ENCODE peak calls at places on chromosomes 13 and 19, in seven cellular contexts. A is HepG2, Q is GM12892, T is GM12878, U is SK-N-SH, Y is H1, I is K562. N is an unnamed sample.

GRCh38 chr19:2693492-2693891 is 9.0 kb downstream of the GNG7 start:
- DNase-seq in A (no peak), U (no peak), T (no peak), I (no peak), Q (no peak), Y (no peak), N (no peak)

GRCh38 chr19:13629687-13630357 is 123.5 kb upstream of the CACNA1A start:
- DNase-seq in A (no peak), T (no peak), I (no peak), Q (no peak), Y (no peak), U (no peak), N (no peak)

GRCh38 chr13:37442996-37443395 is 155.6 kb downstream of the POSTN start:
- DNase-seq in I (no peak), T (no peak), Q (no peak), U (no peak), A (no peak), Y (no peak), N (no peak)

GRCh38 chr13:99596180-99596579 is 94.9 kb downstream of the TM9SF2 start:
- DNase-seq in A (no peak), Q (no peak), I (no peak), U (no peak), Y (no peak), T (no peak), N (no peak)

GRCh38 chr13:70703755-70704154 is 595.5 kb upstream of the KLHL1 start:
- DNase-seq in Y (no peak), U (no peak), Q (no peak), A (no peak), I (no peak), T (no peak), N (no peak)

GRCh38 chr13:35471466-35472307 is 4.8 kb downstream of the MAB21L1 start:
- DNase-seq in Q (no peak), I (no peak), Y (no peak), T (no peak), U (no peak), A (no peak), N (no peak)

GRCh38 chr13:30933334-30933681 is 852 bp downstream of the TEX26 start:
- DNase-seq in I (no peak), A (no peak), T (no peak), U (no peak), Y (no peak), Q (no peak), N (no peak)

GRCh38 chr19:2164020-2164988 is 571 bp downstream of the DOT1L start:
- DNase-seq in I (no peak), U (no peak), Y (no peak), A (no peak), Q (no peak), T (no peak), N (no peak)

GRCh38 chr13:23428183-23428528 is 5.3 kb downstream of the SACS start:
- DNase-seq in Y (no peak), U (no peak), A (no peak), Q (no peak), I (peak), T (no peak), N (no peak)

DNA sequence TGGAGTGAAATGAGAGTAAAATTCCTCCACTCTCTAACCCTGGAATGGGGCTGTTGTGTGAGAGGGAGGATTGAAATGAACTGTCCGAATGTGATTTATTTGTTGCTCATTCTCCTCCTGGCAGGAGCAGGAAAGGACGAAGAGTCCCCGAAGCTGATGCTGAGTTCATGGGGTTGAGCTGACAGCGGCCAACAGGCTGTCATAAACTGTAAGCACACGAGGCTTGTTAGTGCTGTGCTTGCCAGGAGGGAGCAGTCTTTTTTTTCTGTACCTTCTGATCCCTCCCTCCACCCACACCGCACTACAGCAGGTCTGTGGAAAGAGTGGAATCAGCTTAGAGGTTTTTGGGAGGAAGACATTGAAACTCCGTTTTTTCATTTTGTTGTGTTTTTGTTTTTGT is 33.0 kb upstream of the ZNF331 start:
- DNase-seq in I (no peak), U (peak), T (no peak), Q (no peak), Y (no peak), A (peak), N (no peak)
- TF ChIP-seq POLR2AphosphoS5 in I (no peak), U (no peak), T (no peak), Q (no peak), Y (no peak), A (no peak), N (no peak)

GRCh38 chr13:27967736-27968315 is 1.3 kb downstream of the CDX2 start:
- DNase-seq in T (no peak), I (no peak), Q (no peak), U (peak), Y (no peak), A (no peak), N (no peak)
- TF ChIP-seq TAF1 in T (no peak), I (no peak), Q (no peak), U (no peak), Y (no peak), A (no peak), N (no peak)

GRCh38 chr13:112058519-112058873 is 8.5 kb upstream of the SOX1 start:
- DNase-seq in A (no peak), Q (no peak), U (no peak), T (no peak), I (no peak), Y (no peak), N (no peak)
- TF ChIP-seq POLR2AphosphoS5 in A (no peak), Q (no peak), U (no peak), T (no peak), I (no peak), Y (no peak), N (no peak)

GRCh38 chr19:35902870-35903475 is 644 bp downstream of the HCST start:
- DNase-seq in Q (no peak), T (no peak), U (no peak), Y (no peak), A (no peak), I (no peak), N (no peak)

GRCh38 chr19:35899547-35900214 is 659 bp downstream of the NFKBID start:
- DNase-seq in T (peak), I (peak), U (peak), Y (no peak), A (peak), Q (peak), N (peak)

GRCh38 chr19:35901055-35901644 is 810 bp upstream of the NFKBID start:
- DNase-seq in A (no peak), U (no peak), I (no peak), Y (no peak), Q (no peak), T (no peak), N (no peak)

GRCh38 chr19:35903550-35904179 is 1.3 kb downstream of the HCST start:
- DNase-seq in I (peak), U (peak), Q (peak), Y (peak), A (peak), T (peak), N (peak)

GRCh38 chr19:35901854-35902661 is at the start of gene HCST:
- DNase-seq in A (no peak), Y (no peak), U (no peak), T (no peak), I (no peak), Q (no peak), N (no peak)
- TF ChIP-seq TAF1 in A (no peak), Y (no peak), U (no peak), T (no peak), I (no peak), Q (no peak), N (peak)

GRCh38 chr19:53520547-53521372 is 17.2 kb upstream of the ZNF331 start:
- DNase-seq in A (peak), T (peak), Y (peak), I (peak), U (peak), Q (peak), N (peak)

GRCh38 chr19:53518716-53519115 is 19.2 kb upstream of the ZNF331 start:
- DNase-seq in Q (no peak), I (no peak), T (no peak), A (no peak), U (no peak), Y (no peak), N (no peak)

GRCh38 chr19:53518061-53518460 is 19.9 kb upstream of the ZNF331 start:
- DNase-seq in A (no peak), T (no peak), Q (no peak), U (no peak), Y (no peak), I (no peak), N (no peak)

GRCh38 chr19:53520163-53520546 is 17.8 kb upstream of the ZNF331 start:
- DNase-seq in Y (no peak), A (no peak), T (no peak), Q (no peak), U (no peak), I (no peak), N (no peak)

DNA sequence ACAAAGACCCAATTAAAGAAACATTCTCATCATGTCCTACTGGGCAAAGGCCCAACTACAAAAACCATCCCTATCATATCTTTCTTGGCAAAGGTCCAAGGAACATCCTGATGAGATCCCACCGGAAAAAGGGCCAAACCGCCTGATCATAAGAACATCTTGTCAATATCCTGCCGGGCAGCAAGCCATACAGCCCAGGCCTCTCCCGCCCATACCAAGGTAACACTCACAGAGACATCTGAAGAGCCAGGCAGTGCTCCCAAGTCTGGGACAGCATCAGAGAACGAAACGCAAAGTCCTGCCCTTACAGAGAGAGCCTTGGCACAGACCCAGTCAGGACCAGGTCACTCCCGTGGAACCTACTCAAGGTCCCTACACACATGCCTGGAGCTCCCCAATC is 18.5 kb upstream of the ZNF331 start:
- DNase-seq in A (no peak), I (no peak), Q (no peak), U (no peak), T (no peak), Y (no peak), N (no peak)
- TF ChIP-seq POLR2AphosphoS5 in A (no peak), I (no peak), Q (no peak), U (no peak), T (no peak), Y (no peak), N (no peak)

GRCh38 chr13:39602614-39603366 is at the start of gene LHFPL6:
- DNase-seq in Y (peak), I (no peak), T (no peak), A (peak), Q (peak), U (peak), N (peak)
- TF ChIP-seq TAF1 in Y (no peak), I (no peak), T (no peak), A (no peak), Q (no peak), U (no peak), N (no peak)

GRCh38 chr19:41909706-41910105 is 18.5 kb downstream of the ERFL start:
- DNase-seq in Q (no peak), A (no peak), I (no peak), T (no peak), U (no peak), Y (no peak), N (no peak)

GRCh38 chr19:41911889-41912731 is 16.1 kb downstream of the ERFL start:
- DNase-seq in A (no peak), Y (no peak), Q (no peak), T (no peak), U (no peak), I (no peak), N (no peak)

GRCh38 chr19:41912899-41913475 is 15.3 kb downstream of the ERFL start:
- DNase-seq in A (no peak), Y (no peak), I (no peak), Q (no peak), T (no peak), U (peak), N (no peak)

GRCh38 chr19:41910240-41910991 is 17.8 kb downstream of the ERFL start:
- DNase-seq in I (no peak), Y (no peak), U (no peak), Q (no peak), T (no peak), A (no peak), N (no peak)

DNA sequence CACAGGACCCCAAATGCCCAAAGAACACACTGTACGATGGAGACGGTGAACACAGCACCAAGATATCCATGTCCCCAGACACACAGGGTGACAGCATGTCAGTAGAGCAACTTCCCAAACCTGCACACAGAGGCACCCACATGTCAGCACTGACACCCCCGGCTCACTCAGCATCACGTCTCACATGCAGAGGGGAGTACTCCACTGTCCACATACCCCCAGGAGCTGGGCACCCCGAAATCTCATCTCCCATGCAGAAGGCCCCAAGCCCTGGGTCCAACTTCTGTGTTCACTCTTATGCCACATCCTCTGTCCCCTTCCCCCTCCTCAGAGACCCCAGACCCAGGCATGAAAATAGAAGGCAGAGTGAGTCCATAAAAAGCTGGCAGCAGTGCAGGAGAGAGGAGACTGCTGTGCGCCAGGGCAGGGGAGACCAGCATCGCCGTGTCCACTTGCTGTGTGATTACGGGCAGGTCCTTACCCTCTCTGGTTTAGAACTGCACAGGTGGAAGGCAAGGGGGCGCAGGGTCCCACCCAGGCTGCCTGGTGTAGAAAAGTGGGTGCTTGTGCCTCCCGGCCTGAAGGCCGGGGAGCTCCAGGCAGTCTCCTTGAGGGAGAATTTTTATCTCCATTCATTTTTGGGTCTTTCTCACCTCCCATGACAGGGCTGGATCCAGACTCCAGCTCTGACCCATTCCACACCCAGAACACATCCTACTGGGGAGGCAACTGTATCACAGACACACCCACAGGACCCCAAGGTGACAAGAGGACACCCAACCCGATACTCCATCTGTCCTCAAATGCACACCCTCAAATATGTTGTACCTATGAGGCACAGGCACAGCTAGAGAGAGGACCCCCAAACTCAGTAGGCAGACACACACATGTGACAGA is 17.0 kb downstream of the ERFL start:
- DNase-seq in I (no peak), Q (no peak), T (no peak), A (no peak), Y (no peak), U (no peak), N (no peak)
- TF ChIP-seq POLR2AphosphoS5 in I (no peak), Q (no peak), T (no peak), A (peak), Y (peak), U (no peak), N (no peak)

N was measured in GM12891.